ENCODE peak calls at places on chromosomes 11 and 22, in four cellular contexts. Y, S, N and K are unnamed samples.

GRCh38 chr11:121557348-121557747 is 104.6 kb upstream of the SORL1-AS1 start:
- DNase-seq in N (no peak), S (no peak), Y (peak), K (peak)

GRCh38 chr11:8309862-8310261 is 46.2 kb upstream of the LMO1 start:
- DNase-seq in N (peak), S (no peak), Y (no peak), K (no peak)

GRCh38 chr22:37121887-37122591 is 12.5 kb upstream of the TMPRSS6 start:
- DNase-seq in S (peak), Y (peak), N (no peak), K (peak)

GRCh38 chr11:132245558-132246385 is 875.4 kb downstream of the NTM start:
- DNase-seq in N (no peak), Y (no peak), S (no peak), K (no peak)

GRCh38 chr22:48568736-48569330 is 1258.8 kb downstream of the BRD1 start:
- DNase-seq in N (peak), S (no peak), Y (no peak), K (no peak)

GRCh38 chr11:123507043-123507442 is 77.0 kb downstream of the GRAMD1B start:
- DNase-seq in N (no peak), S (no peak), Y (no peak), K (peak)

GRCh38 chr22:46501701-46502100 is 35.7 kb downstream of the CELSR1 start:
- DNase-seq in Y (peak), N (peak), S (peak), K (peak)

GRCh38 chr22:26480611-26480932 is 3.0 kb downstream of the HPS4 start:
- DNase-seq in Y (no peak), S (no peak), N (no peak), K (no peak)

GRCh38 chr11:64894070-64894811 is 15.8 kb upstream of the EHD1 start:
- DNase-seq in Y (peak), S (peak), N (peak), K (peak)

GRCh38 chr22:27842994-27843431 is 41.5 kb upstream of the MN1 start:
- DNase-seq in S (no peak), N (no peak), Y (peak), K (no peak)

GRCh38 chr11:16778876-16779275 is 40.4 kb downstream of the C11orf58 start:
- DNase-seq in N (no peak), Y (no peak), S (no peak), K (no peak)

GRCh38 chr11:47330002-47330911 is 22.2 kb downstream of the MYBPC3 start:
- DNase-seq in N (peak), Y (no peak), S (peak), K (peak)

GRCh38 chr11:11391796-11392195 is 38.7 kb upstream of the CSNK2A3 start:
- DNase-seq in Y (peak), N (no peak), S (peak), K (peak)

GRCh38 chr22:24289138-24289537 is 18.5 kb downstream of the SPECC1L start:
- DNase-seq in Y (peak), S (peak), N (no peak), K (peak)

GRCh38 chr11:20160425-20161229 is at the start of gene DBX1:
- DNase-seq in Y (no peak), S (no peak), N (no peak), K (no peak)

GRCh38 chr11:3907590-3907989 is 52.1 kb downstream of the STIM1 start:
- DNase-seq in N (no peak), S (no peak), Y (no peak), K (no peak)

GRCh38 chr11:115610908-115611307 is 106.7 kb upstream of the CADM1 start:
- DNase-seq in N (no peak), Y (no peak), S (no peak), K (no peak)

GRCh38 chr11:109298865-109299264 is 123.1 kb upstream of the C11orf87 start:
- DNase-seq in S (no peak), N (no peak), Y (peak), K (no peak)

GRCh38 chr11:114170226-114170625 is 110.7 kb downstream of the ZBTB16 start:
- DNase-seq in Y (no peak), S (no peak), N (peak), K (no peak)

GRCh38 chr11:32331098-32331497 is 104.2 kb downstream of the WT1 start:
- DNase-seq in N (no peak), S (no peak), Y (no peak), K (no peak)

GRCh38 chr11:43987384-43988039 is 45.1 kb downstream of the C11orf96 start:
- DNase-seq in N (peak), Y (peak), S (peak), K (peak)

GRCh38 chr11:7858001-7858400 is 61.3 kb upstream of the OR5P2 start:
- DNase-seq in N (no peak), S (no peak), Y (no peak), K (no peak)

GRCh38 chr11:13884159-13884799 is 78.2 kb upstream of the SPON1 start:
- DNase-seq in N (no peak), S (no peak), Y (no peak), K (peak)

GRCh38 chr22:20552450-20552894 is 45.1 kb downstream of the MED15 start:
- DNase-seq in S (peak), Y (peak), N (peak), K (no peak)

GRCh38 chr11:114080769-114081168 is 21.3 kb downstream of the ZBTB16 start:
- DNase-seq in N (no peak), S (no peak), Y (no peak), K (no peak)

GRCh38 chr11:78094250-78094649 is 14.6 kb upstream of the NDUFC2 start:
- DNase-seq in N (no peak), S (no peak), Y (no peak), K (no peak)

GRCh38 chr11:8581300-8581699 is 12.7 kb downstream of the STK33 start:
- DNase-seq in S (peak), Y (peak), N (no peak), K (no peak)

GRCh38 chr22:39316440-39317083 is 2.9 kb downstream of the RPL3 start:
- DNase-seq in N (peak), S (peak), Y (peak), K (peak)

GRCh38 chr11:125874556-125875124 is 12.8 kb upstream of the HYLS1 start:
- DNase-seq in S (peak), N (no peak), Y (peak), K (peak)

GRCh38 chr22:47332246-47332980 is 570.0 kb downstream of the TBC1D22A start:
- DNase-seq in N (no peak), Y (no peak), S (no peak), K (no peak)

GRCh38 chr22:41147722-41148121 is 55.3 kb downstream of the EP300 start:
- DNase-seq in S (no peak), N (no peak), Y (no peak), K (no peak)

GRCh38 chr22:28441720-28442263 is 237.8 kb downstream of the TTC28 start:
- DNase-seq in S (no peak), N (no peak), Y (peak), K (peak)

GRCh38 chr22:33542153-33542552 is 378.1 kb downstream of the LARGE1 start:
- DNase-seq in Y (peak), N (no peak), S (peak), K (no peak)

GRCh38 chr11:69650081-69650831 is 9.3 kb downstream of the CCND1 start:
- DNase-seq in S (peak), Y (no peak), N (peak), K (no peak)

GRCh38 chr11:118842369-118842768 is 41.3 kb upstream of the CXCR5 start:
- DNase-seq in S (peak), N (no peak), Y (peak), K (peak)

GRCh38 chr11:57260937-57261783 is 24.1 kb upstream of the APLNR start:
- DNase-seq in S (peak), Y (no peak), N (no peak), K (no peak)

GRCh38 chr11:62737196-62737595 is 8.9 kb downstream of the TTC9C start:
- DNase-seq in S (no peak), Y (no peak), N (no peak), K (no peak)

GRCh38 chr11:130671801-130672700 is 223.6 kb downstream of the ADAMTS15 start:
- DNase-seq in Y (peak), N (peak), S (peak), K (peak)

GRCh38 chr11:43986881-43987280 is 44.4 kb downstream of the C11orf96 start:
- DNase-seq in N (no peak), S (no peak), Y (no peak), K (no peak)

GRCh38 chr11:16278986-16279385 is 77.4 kb downstream of the SOX6 start:
- DNase-seq in N (no peak), Y (no peak), S (no peak), K (no peak)

DNA sequence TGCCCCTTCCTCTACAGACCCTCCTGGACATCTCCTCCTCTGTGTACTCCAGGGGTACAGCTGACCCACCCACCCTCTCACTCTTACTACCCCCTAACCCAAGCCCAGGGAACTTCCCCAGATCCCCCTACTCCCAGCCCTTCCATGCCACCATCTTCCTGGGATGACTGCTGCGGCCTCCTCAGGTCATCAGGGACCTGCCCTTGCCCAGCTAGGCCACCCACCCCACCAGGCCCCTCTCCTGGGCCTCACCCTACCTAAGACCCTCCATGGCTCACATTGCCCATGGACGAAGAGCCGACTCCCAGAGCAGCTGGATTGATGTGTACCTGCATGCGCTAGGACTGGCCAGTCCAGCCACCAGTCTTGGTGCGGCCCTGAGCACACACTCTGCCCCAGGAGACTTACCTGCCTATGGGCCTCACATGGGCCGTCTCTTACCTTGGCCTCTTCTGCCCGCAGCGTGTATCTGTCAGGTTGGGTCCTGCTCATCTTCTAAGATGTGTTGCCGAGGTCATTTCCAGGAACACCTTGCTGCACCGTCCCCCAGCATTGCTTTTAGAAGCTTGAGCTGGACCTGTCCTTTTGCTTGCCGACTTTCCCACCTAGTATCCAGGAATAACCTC is 2.0 kb upstream of the CLDN5 start:
- DNase-seq in S (no peak), N (no peak), Y (no peak), K (no peak)
- TF ChIP-seq CTCF in S (no peak), N (no peak), Y (no peak), K (no peak)

DNA sequence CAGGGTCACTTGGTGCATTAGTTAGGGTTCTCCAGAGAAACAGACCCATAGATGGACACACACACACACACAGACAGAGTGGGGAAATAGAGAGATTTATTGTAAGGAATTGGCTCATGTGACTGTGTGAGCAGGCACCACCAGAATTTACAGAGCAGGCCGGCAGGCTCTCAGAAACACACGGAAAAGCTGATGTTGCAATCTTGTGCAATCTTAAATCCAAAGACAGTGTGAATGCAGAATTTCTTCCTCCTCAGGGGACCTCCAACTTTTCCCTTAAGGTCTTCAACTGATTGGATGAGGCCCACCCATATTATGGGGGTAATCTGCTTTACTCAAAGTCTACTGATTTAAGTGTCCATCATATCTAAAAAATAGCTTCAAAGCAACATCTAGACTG is 49.8 kb downstream of the APIP start:
- DNase-seq in Y (peak), S (peak), N (no peak), K (no peak)
- H3K4me3 ChIP-seq in Y (no peak), S (no peak), N (no peak), K (no peak)

GRCh38 chr11:107787733-107788132 is 70.9 kb downstream of the SLC35F2 start:
- DNase-seq in Y (no peak), S (no peak), N (no peak), K (no peak)
- TF ChIP-seq CTCF in Y (no peak), S (no peak), N (no peak), K (no peak)

DNA sequence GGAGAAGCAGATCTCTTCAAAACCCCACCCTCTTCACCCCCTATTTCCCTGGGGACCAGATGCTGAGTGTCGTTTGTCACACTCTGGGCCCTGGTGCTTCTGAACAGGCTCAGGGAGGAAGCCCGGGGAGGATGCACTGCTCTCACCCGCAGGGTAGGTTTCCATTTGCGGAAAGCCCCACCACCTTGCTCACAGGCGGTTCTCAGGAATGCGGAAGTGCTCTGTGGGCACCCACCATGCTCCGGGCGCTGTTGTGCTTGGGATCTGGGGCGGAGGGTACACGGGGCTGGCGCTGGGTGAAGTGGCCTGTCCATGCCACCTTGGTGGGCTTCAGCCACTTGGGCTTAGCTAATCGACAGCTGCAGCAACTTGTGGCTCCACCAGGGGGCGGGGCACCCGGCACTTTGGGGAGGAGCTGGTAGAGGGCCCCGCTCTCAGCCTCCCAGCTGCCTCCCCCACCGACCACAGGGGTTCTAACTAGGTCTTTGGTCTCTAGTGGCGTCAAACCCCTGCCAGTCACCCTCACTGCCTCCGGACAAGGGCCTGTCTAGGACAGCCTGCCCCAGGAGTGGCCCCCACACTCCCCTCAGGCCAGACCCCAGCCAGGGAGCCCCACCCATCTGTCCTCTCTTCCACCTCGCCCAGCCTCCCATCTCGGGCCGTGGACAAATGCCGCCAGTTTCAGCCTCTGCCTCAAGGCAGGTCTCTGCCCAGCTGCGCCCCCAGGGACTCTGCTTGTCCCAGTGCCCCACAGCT is 7.4 kb downstream of the NDUFV1 start:
- DNase-seq in Y (peak), S (peak), N (peak), K (peak)
- H3K4me3 ChIP-seq in Y (peak), S (peak), N (peak), K (peak)

GRCh38 chr11:59615132-59615636 is 390 bp downstream of the OSBP start:
- DNase-seq in Y (no peak), N (peak), S (no peak), K (no peak)
- TF ChIP-seq CTCF in Y (no peak), N (no peak), S (no peak), K (no peak)

DNA sequence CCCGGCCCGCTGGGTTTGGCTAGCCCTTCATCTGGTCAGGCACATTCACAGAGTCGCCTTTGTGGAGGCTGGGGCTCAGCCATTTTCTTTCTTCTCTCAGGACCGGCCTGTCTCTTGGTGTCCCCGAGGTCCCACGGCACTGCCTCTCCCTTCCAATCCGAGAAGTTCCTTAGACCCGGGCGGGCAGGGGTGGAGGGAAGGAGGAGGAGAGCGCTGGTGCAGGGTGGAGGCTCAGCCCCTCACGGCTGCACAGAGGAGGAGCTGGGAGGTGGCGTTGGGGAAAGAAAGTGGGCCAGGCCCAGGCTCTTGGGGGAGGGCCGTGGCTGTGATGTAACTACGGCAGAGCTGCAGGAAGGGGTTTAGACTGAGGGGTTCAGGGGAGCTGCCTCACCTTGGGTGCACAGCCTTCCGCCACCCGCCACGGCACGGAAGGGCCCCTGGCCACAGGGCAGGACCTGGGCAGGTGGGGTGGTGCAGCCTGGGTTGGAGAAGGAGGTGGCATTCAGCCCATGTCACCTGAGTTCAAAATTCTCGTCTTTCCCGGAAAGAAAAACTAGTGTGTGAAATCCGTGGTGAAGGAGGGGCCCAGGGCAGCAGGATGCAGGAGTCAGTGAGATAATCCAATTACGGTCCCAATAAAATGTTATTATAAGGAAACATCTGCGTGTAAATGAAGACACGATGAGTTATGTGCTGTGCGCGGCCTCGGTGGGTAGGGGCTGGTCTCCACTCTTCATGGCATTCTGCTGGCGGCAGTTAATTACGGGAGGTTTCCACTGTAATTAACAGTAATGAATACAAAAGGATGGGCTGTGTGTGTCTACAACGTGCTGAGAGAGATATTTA is 1.7 kb downstream of the BRSK2 start:
- DNase-seq in Y (no peak), S (no peak), N (peak), K (no peak)
- H3K4me3 ChIP-seq in Y (no peak), S (no peak), N (no peak), K (no peak)

DNA sequence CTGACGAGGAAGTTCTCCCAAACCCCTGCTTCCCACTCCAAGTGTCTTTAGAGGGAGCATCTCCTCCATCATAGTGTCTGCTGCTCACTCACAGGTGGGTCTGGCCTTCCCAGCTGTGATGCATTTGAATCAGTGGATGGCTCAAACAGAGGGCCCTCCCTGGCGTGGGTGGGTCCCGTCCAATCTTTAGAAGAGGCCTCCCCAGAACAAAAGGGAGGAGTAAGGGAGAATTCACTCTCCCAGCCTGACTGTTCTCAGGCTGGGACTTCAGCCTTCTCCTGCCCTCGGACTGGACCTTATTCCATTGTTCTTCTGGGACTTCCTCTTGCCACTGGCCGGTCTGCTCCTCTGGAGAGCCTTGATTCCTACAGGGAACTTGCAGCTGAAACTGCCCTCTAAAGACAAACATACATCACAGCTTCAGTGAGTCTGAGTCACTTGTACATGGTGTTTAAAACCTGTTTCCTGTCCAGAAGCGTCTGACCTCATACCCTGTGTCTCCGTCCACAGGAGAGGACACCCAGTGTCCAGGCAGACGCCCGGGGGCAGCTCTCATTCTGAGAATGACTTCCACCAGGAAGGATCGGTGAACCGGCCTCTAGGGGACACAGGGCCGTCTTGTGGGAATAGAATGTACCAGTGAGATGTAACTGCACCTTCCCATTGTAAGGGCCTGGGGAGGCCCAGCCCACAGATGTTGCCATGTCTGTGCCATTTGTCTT is 234.7 kb downstream of the BRD1 start:
- DNase-seq in N (no peak), Y (no peak), S (no peak), K (no peak)
- TF ChIP-seq CTCF in N (no peak), Y (no peak), S (no peak), K (no peak)

GRCh38 chr11:75141166-75141565 is 9.7 kb upstream of the SLCO2B1 start:
- DNase-seq in Y (no peak), S (no peak), N (no peak), K (no peak)
- H3K4me3 ChIP-seq in Y (no peak), S (no peak), N (no peak), K (no peak)

DNA sequence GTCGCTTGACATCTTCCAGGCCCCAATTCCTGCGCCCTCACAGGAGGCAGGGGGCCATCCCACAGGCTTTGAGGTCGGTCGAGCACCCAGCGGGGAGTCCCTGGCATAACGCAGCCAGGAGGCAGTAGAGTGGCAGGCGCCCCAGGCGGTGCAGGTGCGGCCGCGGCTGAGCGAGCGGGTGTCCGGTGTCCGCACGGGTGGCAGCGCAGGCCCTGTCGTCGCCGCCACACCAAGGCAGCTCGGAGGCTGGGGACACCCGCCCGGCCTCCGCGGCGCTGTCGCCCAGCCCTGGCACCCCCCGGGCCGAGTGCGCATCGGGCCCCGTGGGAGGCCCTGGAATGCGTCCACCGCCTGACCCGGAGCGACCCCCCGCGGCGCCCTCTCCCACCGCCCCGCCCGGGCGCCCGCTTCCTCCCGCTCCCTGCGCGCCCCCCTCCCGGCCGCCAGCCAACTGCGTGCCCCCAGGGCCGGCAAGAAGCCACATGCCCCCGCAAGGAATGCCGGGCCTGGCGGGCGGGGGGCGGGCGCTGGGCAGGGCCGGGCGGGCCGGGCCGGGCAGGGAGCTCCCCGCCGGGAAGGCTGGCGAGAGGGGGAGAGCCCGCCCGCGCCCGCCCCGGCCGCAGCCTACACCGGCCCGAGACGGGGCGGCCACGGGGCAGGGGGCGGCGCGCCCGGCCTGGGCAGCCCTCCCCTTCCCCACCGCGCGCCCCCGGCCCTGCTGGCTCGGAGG is 33.9 kb downstream of the PRDM11 start:
- DNase-seq in N (peak), S (no peak), Y (no peak), K (no peak)
- TF ChIP-seq CTCF in N (peak), S (peak), Y (peak), K (peak)